ENCODE peak calls at places on chromosomes 11 and 22, in four cellular contexts. Z is K562, X is HCT116, P is HepG2. C is an unnamed sample.

GRCh38 chr11:61817471-61818202 is 834 bp upstream of the FADS1 start:
- DNase-seq in X (no peak), Z (no peak), P (peak), C (no peak)

GRCh38 chr22:49575703-49576081 is 252.0 kb downstream of the BRD1 start:
- DNase-seq in X (no peak), Z (no peak), P (no peak), C (no peak)

GRCh38 chr11:62472063-62472884 is 53.4 kb downstream of the SCGB1A1 start:
- DNase-seq in X (peak), P (peak), Z (peak), C (no peak)

GRCh38 chr11:10618490-10618889 is 50.0 kb upstream of the LYVE1 start:
- DNase-seq in P (no peak), X (no peak), Z (no peak), C (no peak)

GRCh38 chr22:48778308-48779195 is 1049.1 kb downstream of the BRD1 start:
- DNase-seq in X (no peak), P (no peak), Z (no peak), C (no peak)

GRCh38 chr22:32695451-32695891 is 106.0 kb upstream of the TIMP3 start:
- DNase-seq in Z (no peak), P (peak), X (peak), C (no peak)

GRCh38 chr11:62925308-62925707 is 4.1 kb upstream of the CHRM1 start:
- DNase-seq in Z (no peak), X (no peak), P (no peak), C (no peak)

GRCh38 chr11:41274831-41275230 is 184.6 kb downstream of the LRRC4C start:
- DNase-seq in Z (no peak), P (no peak), X (no peak), C (no peak)

GRCh38 chr11:44941286-44942021 is 9.2 kb downstream of the TP53I11 start:
- DNase-seq in X (no peak), P (no peak), Z (no peak), C (no peak)

GRCh38 chr11:83778598-83778997 is 492.4 kb upstream of the CCDC90B start:
- DNase-seq in P (no peak), Z (no peak), X (no peak), C (no peak)

GRCh38 chr11:18617688-18618340 is 16.3 kb downstream of the SPTY2D1 start:
- DNase-seq in X (no peak), P (no peak), Z (no peak), C (no peak)

GRCh38 chr22:33803371-33803770 is 116.9 kb downstream of the LARGE1 start:
- DNase-seq in P (no peak), X (no peak), Z (no peak), C (no peak)

GRCh38 chr11:17581036-17581731 is 34.1 kb downstream of the OTOG start:
- DNase-seq in Z (no peak), X (no peak), P (no peak), C (peak)

GRCh38 chr11:72038491-72038890 is 39.8 kb downstream of the IL18BP start:
- DNase-seq in X (no peak), Z (peak), P (no peak), C (no peak)

GRCh38 chr11:86265194-86265593 is 20.6 kb downstream of the EED start:
- DNase-seq in X (no peak), Z (no peak), P (no peak), C (no peak)

GRCh38 chr11:46335858-46336600 is 11.2 kb upstream of the DGKZ start:
- DNase-seq in Z (no peak), X (no peak), P (no peak), C (no peak)

GRCh38 chr11:134418119-134418840 is 6.2 kb upstream of the B3GAT1 start:
- DNase-seq in X (no peak), P (no peak), Z (no peak), C (no peak)

GRCh38 chr22:32237021-32237420 is 18.1 kb downstream of the SLC5A4 start:
- DNase-seq in X (no peak), Z (no peak), P (no peak), C (no peak)

GRCh38 chr11:10780040-10780439 is 28.7 kb downstream of the EIF4G2 start:
- DNase-seq in P (no peak), X (no peak), Z (no peak), C (no peak)

DNA sequence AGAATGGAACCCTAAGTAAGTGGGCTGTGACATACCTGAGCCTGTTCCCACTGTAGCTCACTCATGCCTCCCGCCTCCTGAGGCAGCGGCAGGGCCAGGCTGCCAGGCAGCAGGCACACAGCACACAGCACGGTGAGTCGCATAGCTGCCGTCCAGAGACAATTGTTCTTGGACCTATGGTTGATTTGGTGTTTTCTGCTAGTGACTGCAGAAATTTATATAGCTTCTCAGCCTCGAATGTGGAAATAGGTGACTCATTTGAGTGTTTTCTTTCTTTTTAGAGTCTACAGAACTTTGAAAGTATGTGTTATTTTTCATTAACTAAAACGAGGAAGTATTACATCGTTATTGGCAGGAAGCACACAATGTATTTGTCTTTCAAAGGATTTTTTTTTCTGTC is at the start of gene MMP7:
- DNase-seq in Z (no peak), P (no peak), X (no peak), C (no peak)
- TF ChIP-seq FOSL1 in Z (no peak), P (no peak), X (no peak), C (no peak)

GRCh38 chr11:2653930-2654739 is 45.7 kb downstream of the KCNQ1OT1 start:
- DNase-seq in X (no peak), Z (no peak), P (no peak), C (no peak)
- TF ChIP-seq FOSL1 in X (no peak), Z (no peak), P (no peak), C (no peak)

GRCh38 chr22:27151407-27151806 is 494.0 kb downstream of the MIAT start:
- DNase-seq in P (no peak), X (no peak), Z (no peak), C (no peak)
- TF ChIP-seq FOSL1 in P (no peak), X (no peak), Z (no peak), C (no peak)

GRCh38 chr11:105177658-105178057 is 38.1 kb upstream of the CARD18 start:
- DNase-seq in P (no peak), Z (no peak), X (no peak), C (no peak)

GRCh38 chr11:105179542-105180278 is 40.1 kb upstream of the CARD18 start:
- DNase-seq in P (peak), Z (no peak), X (no peak), C (no peak)

GRCh38 chr11:105181521-105181920 is 42.0 kb upstream of the CARD18 start:
- DNase-seq in Z (no peak), X (no peak), P (no peak), C (no peak)

DNA sequence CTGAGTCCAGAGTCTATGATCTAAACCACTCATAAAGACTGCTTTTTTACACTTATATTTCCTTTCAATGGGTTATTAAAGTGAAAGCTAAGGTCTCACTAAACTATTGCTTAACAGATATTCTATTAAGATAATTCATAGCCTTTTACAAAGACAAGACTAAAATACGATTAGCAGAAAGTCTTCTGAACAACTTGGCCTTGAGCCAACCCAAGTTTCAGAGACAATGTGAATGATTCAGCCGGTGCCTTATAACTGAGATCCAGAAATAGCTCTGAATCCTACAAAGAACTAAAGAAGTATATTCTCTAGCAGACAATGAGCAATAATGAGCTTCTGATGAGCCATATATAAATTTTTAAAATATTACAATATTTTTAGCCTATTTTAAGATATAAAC is 41.5 kb upstream of the CARD18 start:
- DNase-seq in Z (no peak), X (no peak), P (no peak), C (no peak)
- TF ChIP-seq FOSL1 in Z (no peak), X (no peak), P (no peak), C (no peak)

GRCh38 chr22:23187201-23187600 is 6.9 kb downstream of the BCR start:
- DNase-seq in X (no peak), Z (peak), P (no peak), C (no peak)

GRCh38 chr22:23182289-23183106 is 2.2 kb downstream of the BCR start:
- DNase-seq in P (no peak), X (no peak), Z (no peak), C (no peak)

GRCh38 chr22:23184100-23184763 is 3.9 kb downstream of the BCR start:
- DNase-seq in Z (peak), X (no peak), P (no peak), C (no peak)

GRCh38 chr22:23183107-23183698 is 2.9 kb downstream of the BCR start:
- DNase-seq in Z (peak), X (no peak), P (peak), C (peak)

GRCh38 chr22:23184764-23185113 is 4.4 kb downstream of the BCR start:
- DNase-seq in Z (no peak), P (no peak), X (no peak), C (no peak)
- TF ChIP-seq FOSL1 in Z (no peak), P (no peak), X (no peak), C (no peak)

GRCh38 chr22:35299217-35299716 is 427 bp upstream of the TOM1 start:
- DNase-seq in Z (no peak), X (no peak), P (no peak), C (no peak)
- TF ChIP-seq FOSL1 in Z (no peak), X (no peak), P (no peak), C (no peak)